ENCODE peak calls at places on chromosomes 12 and 14, in four cellular contexts. One of them, this sample, is unnamed.

GRCh38 chr12:77079631-77080030 is 14.3 kb upstream of the E2F7 start:
- DNase-seq in ovary: no peak
- DNase-seq in neural crest cell: no peak
- DNase-seq in lower leg skin: no peak
- DNase-seq in this sample: no peak

GRCh38 chr14:20436363-20436755 is 393 bp upstream of the KLHL33 start:
- DNase-seq in lower leg skin: no peak
- DNase-seq in neural crest cell: no peak
- DNase-seq in ovary: no peak
- DNase-seq in this sample: no peak

GRCh38 chr12:117926391-117926899 is 42.3 kb downstream of the KSR2 start:
- DNase-seq in neural crest cell: no peak
- DNase-seq in ovary: no peak
- DNase-seq in lower leg skin: no peak
- DNase-seq in this sample: no peak

GRCh38 chr14:59186316-59186715 is 2.2 kb upstream of the DAAM1 start:
- DNase-seq in ovary: no peak
- DNase-seq in lower leg skin: no peak
- DNase-seq in neural crest cell: no peak
- DNase-seq in this sample: no peak

GRCh38 chr12:6104027-6104426 is 20.4 kb downstream of the VWF start:
- DNase-seq in ovary: no peak
- DNase-seq in neural crest cell: no peak
- DNase-seq in lower leg skin: no peak
- DNase-seq in this sample: no peak

GRCh38 chr12:2639020-2639298 is 155.8 kb upstream of the FKBP4 start:
- DNase-seq in ovary: no peak
- DNase-seq in lower leg skin: no peak
- DNase-seq in neural crest cell: no peak
- DNase-seq in this sample: no peak

GRCh38 chr12:130139541-130139940 is 22.7 kb upstream of the FZD10 start:
- DNase-seq in ovary: no peak
- DNase-seq in lower leg skin: no peak
- DNase-seq in neural crest cell: no peak
- DNase-seq in this sample: no peak

GRCh38 chr14:38662781-38663180 is 406.9 kb upstream of the CLEC14A start:
- DNase-seq in neural crest cell: no peak
- DNase-seq in lower leg skin: no peak
- DNase-seq in ovary: no peak
- DNase-seq in this sample: no peak

GRCh38 chr14:74614508-74615495 is 2.8 kb upstream of the LTBP2 start:
- DNase-seq in lower leg skin: no peak
- DNase-seq in ovary: no peak
- DNase-seq in neural crest cell: no peak
- DNase-seq in this sample: no peak

GRCh38 chr12:44299524-44299923 is 463.6 kb downstream of the TMEM117 start:
- DNase-seq in ovary: no peak
- DNase-seq in neural crest cell: no peak
- DNase-seq in lower leg skin: no peak
- DNase-seq in this sample: no peak

GRCh38 chr14:98138666-98139065 is 1133.3 kb downstream of the BCL11B start:
- DNase-seq in ovary: no peak
- DNase-seq in neural crest cell: peak
- DNase-seq in lower leg skin: peak
- DNase-seq in this sample: no peak

GRCh38 chr14:105891631-105892452 is 365.5 kb downstream of the TMEM121 start:
- DNase-seq in ovary: peak
- DNase-seq in lower leg skin: no peak
- DNase-seq in neural crest cell: no peak
- DNase-seq in this sample: peak

GRCh38 chr12:120078868-120079267 is 37.7 kb downstream of the RAB35 start:
- DNase-seq in lower leg skin: no peak
- DNase-seq in neural crest cell: no peak
- DNase-seq in ovary: no peak
- DNase-seq in this sample: no peak

GRCh38 chr14:86936556-86936955 is 1056.4 kb downstream of the GALC start:
- DNase-seq in lower leg skin: no peak
- DNase-seq in neural crest cell: no peak
- DNase-seq in ovary: no peak
- DNase-seq in this sample: no peak

GRCh38 chr14:96164861-96165490 is 39.7 kb upstream of the BDKRB2 start:
- DNase-seq in lower leg skin: no peak
- DNase-seq in ovary: no peak
- DNase-seq in neural crest cell: no peak
- DNase-seq in this sample: no peak

GRCh38 chr12:28507055-28507454 is 316.8 kb downstream of the CCDC91 start:
- DNase-seq in ovary: no peak
- DNase-seq in lower leg skin: no peak
- DNase-seq in neural crest cell: no peak
- DNase-seq in this sample: no peak

GRCh38 chr14:51004801-51005526 is 60.7 kb upstream of the PYGL start:
- DNase-seq in neural crest cell: no peak
- DNase-seq in lower leg skin: no peak
- DNase-seq in ovary: no peak
- DNase-seq in this sample: no peak

GRCh38 chr12:42213023-42213422 is 25.0 kb downstream of the YAF2 start:
- DNase-seq in neural crest cell: no peak
- DNase-seq in lower leg skin: no peak
- DNase-seq in ovary: no peak
- DNase-seq in this sample: no peak

GRCh38 chr12:6606331-6607131 is 648 bp downstream of the CHD4 start:
- DNase-seq in lower leg skin: peak
- DNase-seq in ovary: peak
- DNase-seq in neural crest cell: peak
- DNase-seq in this sample: peak

GRCh38 chr12:51951843-51952722 is 584 bp downstream of the ACVR1B start:
- DNase-seq in ovary: peak
- DNase-seq in lower leg skin: peak
- DNase-seq in neural crest cell: peak
- DNase-seq in this sample: peak

GRCh38 chr14:88321692-88322504 is 1.2 kb downstream of the KCNK10 start:
- DNase-seq in neural crest cell: no peak
- DNase-seq in ovary: no peak
- DNase-seq in lower leg skin: no peak
- DNase-seq in this sample: no peak

GRCh38 chr12:130074661-130075406 is 87.4 kb upstream of the FZD10 start:
- DNase-seq in ovary: no peak
- DNase-seq in neural crest cell: no peak
- DNase-seq in lower leg skin: no peak
- DNase-seq in this sample: no peak

GRCh38 chr12:118034429-118035193 is 18.1 kb downstream of the RFC5 start:
- DNase-seq in ovary: no peak
- DNase-seq in neural crest cell: no peak
- DNase-seq in lower leg skin: no peak
- DNase-seq in this sample: no peak

GRCh38 chr12:120999191-121000120 is 16.8 kb downstream of the C12orf43 start:
- DNase-seq in lower leg skin: no peak
- DNase-seq in neural crest cell: no peak
- DNase-seq in ovary: no peak
- DNase-seq in this sample: no peak

GRCh38 chr12:74412607-74413230 is 124.9 kb upstream of the ATXN7L3B start:
- DNase-seq in ovary: no peak
- DNase-seq in neural crest cell: no peak
- DNase-seq in lower leg skin: no peak
- DNase-seq in this sample: no peak

GRCh38 chr14:76293923-76294322 is 82.0 kb upstream of the ESRRB start:
- DNase-seq in neural crest cell: no peak
- DNase-seq in ovary: no peak
- DNase-seq in lower leg skin: no peak
- DNase-seq in this sample: no peak

GRCh38 chr14:34722723-34723545 is 8.5 kb upstream of the CFL2 start:
- DNase-seq in lower leg skin: peak
- DNase-seq in ovary: peak
- DNase-seq in neural crest cell: peak
- DNase-seq in this sample: no peak

GRCh38 chr14:73944432-73945158 is 5.3 kb downstream of the FAM161B start:
- DNase-seq in ovary: no peak
- DNase-seq in lower leg skin: no peak
- DNase-seq in neural crest cell: no peak
- DNase-seq in this sample: no peak

GRCh38 chr14:59632381-59632780 is 55.8 kb upstream of the CCDC175 start:
- DNase-seq in neural crest cell: peak
- DNase-seq in lower leg skin: no peak
- DNase-seq in ovary: no peak
- DNase-seq in this sample: no peak

GRCh38 chr14:59187802-59188460 is 536 bp upstream of the DAAM1 start:
- DNase-seq in neural crest cell: peak
- DNase-seq in ovary: no peak
- DNase-seq in lower leg skin: no peak
- DNase-seq in this sample: peak

GRCh38 chr12:68038650-68039049 is 49.4 kb downstream of the IFNG-AS1 start:
- DNase-seq in lower leg skin: no peak
- DNase-seq in neural crest cell: no peak
- DNase-seq in ovary: no peak
- DNase-seq in this sample: no peak

GRCh38 chr12:68915055-68915454 is 17.9 kb downstream of the CPM start:
- DNase-seq in lower leg skin: no peak
- DNase-seq in ovary: no peak
- DNase-seq in neural crest cell: no peak
- DNase-seq in this sample: no peak

GRCh38 chr14:33435911-33436310 is 497.2 kb downstream of the NPAS3 start:
- DNase-seq in neural crest cell: no peak
- DNase-seq in lower leg skin: no peak
- DNase-seq in ovary: no peak
- DNase-seq in this sample: no peak

GRCh38 chr12:60834806-60835205 is 1239.0 kb downstream of the SLC16A7 start:
- DNase-seq in lower leg skin: no peak
- DNase-seq in neural crest cell: no peak
- DNase-seq in ovary: no peak
- DNase-seq in this sample: no peak

GRCh38 chr12:32062841-32063240 is 43.8 kb upstream of the BICD1 start:
- DNase-seq in ovary: no peak
- DNase-seq in lower leg skin: no peak
- DNase-seq in neural crest cell: no peak
- DNase-seq in this sample: no peak

GRCh38 chr12:86613306-86613705 is 357.1 kb upstream of the MGAT4C start:
- DNase-seq in neural crest cell: no peak
- DNase-seq in ovary: no peak
- DNase-seq in lower leg skin: no peak
- DNase-seq in this sample: no peak

GRCh38 chr14:31660191-31660590 is 99.0 kb downstream of the NUBPL start:
- DNase-seq in neural crest cell: no peak
- DNase-seq in ovary: no peak
- DNase-seq in lower leg skin: no peak
- DNase-seq in this sample: no peak

GRCh38 chr14:93086441-93087055 is 29.2 kb downstream of the ITPK1 start:
- DNase-seq in lower leg skin: no peak
- DNase-seq in ovary: no peak
- DNase-seq in neural crest cell: no peak
- DNase-seq in this sample: no peak

DNA sequence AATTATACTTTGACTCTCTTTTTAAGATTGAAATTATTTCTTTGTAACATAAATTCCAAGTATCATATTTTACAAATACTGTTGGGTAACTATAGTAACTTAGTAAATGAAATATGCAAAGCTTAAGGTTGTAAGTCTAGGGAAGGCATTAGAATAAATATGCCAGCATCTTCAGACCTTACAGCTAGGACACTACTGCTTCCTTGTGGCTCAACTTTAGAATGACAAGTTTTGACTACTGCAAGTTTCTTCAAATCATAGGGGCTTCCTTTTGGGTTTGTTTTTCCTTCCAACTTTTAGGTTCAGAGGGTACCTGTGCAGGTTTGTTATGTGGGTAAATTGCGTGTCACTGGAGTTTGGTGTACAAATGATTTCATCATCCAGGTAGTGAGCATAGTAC is 17.7 kb upstream of the ANP32D start:
- DNase-seq in lower leg skin: no peak
- DNase-seq in ovary: no peak
- DNase-seq in neural crest cell: no peak
- DNase-seq in this sample: no peak
- TF ChIP-seq CTCF in lower leg skin: no peak
- TF ChIP-seq CTCF in ovary: peak
- TF ChIP-seq CTCF in neural crest cell: peak
- TF ChIP-seq CTCF in this sample: no peak

GRCh38 chr14:71320734-71321555 is 413.7 kb downstream of the PCNX1 start:
- DNase-seq in neural crest cell: peak
- DNase-seq in lower leg skin: peak
- DNase-seq in ovary: peak
- DNase-seq in this sample: peak
- TF ChIP-seq CTCF in neural crest cell: no peak
- TF ChIP-seq CTCF in lower leg skin: no peak
- TF ChIP-seq CTCF in ovary: no peak
- TF ChIP-seq CTCF in this sample: no peak

DNA sequence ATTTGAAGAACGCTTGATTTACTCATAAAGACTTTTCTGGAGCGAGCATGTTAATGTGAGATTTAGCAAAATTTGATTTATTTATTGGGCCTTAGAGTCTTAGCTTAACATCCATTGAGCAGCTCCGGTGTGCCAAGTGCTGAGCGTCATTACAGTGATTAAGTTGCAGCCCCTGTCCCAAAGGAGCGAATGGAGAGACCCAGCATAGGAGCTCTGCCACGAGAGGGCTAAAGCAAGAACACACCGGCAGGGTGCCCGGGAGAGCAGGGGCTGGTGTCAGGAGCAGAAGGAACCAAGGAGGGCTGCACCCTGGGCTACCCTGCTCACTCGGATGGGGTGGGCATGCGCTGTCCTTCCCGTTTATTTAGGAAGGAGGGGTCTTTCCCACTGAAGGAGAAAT is 50.6 kb downstream of the PPP2R5C start:
- DNase-seq in lower leg skin: no peak
- DNase-seq in ovary: no peak
- DNase-seq in neural crest cell: no peak
- DNase-seq in this sample: no peak
- TF ChIP-seq CTCF in lower leg skin: no peak
- TF ChIP-seq CTCF in ovary: no peak
- TF ChIP-seq CTCF in neural crest cell: no peak
- TF ChIP-seq CTCF in this sample: no peak

GRCh38 chr12:104958009-104958945 is at the start of gene SLC41A2:
- DNase-seq in ovary: peak
- DNase-seq in neural crest cell: peak
- DNase-seq in lower leg skin: peak
- DNase-seq in this sample: peak
- TF ChIP-seq CTCF in ovary: peak
- TF ChIP-seq CTCF in neural crest cell: peak
- TF ChIP-seq CTCF in lower leg skin: no peak
- TF ChIP-seq CTCF in this sample: peak

DNA sequence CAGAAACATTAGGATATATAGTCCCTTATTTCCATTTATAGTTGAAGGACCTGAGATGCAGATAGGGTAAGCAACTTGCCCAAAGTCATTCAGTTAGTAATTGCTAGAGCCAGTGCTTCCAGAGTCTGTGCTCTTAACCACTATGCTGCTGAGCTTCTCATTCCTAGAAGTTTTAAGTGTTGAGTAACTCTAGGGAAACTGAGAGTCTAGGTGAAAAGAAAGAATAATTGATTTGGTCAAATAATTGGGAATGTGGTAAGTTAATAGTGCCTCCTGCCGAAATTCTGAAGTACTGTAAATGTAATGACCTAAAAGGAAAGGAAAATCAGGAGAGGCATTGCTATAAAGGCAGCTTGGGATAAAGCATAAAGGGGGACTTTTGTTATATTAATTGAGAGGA is 14.1 kb downstream of the PYROXD1 start:
- DNase-seq in lower leg skin: no peak
- DNase-seq in ovary: no peak
- DNase-seq in neural crest cell: no peak
- DNase-seq in this sample: no peak
- TF ChIP-seq CTCF in lower leg skin: no peak
- TF ChIP-seq CTCF in ovary: no peak
- TF ChIP-seq CTCF in neural crest cell: peak
- TF ChIP-seq CTCF in this sample: no peak

GRCh38 chr14:30283822-30284446 is 275.0 kb upstream of the G2E3 start:
- DNase-seq in ovary: no peak
- DNase-seq in neural crest cell: peak
- DNase-seq in lower leg skin: no peak
- DNase-seq in this sample: no peak
- TF ChIP-seq CTCF in ovary: no peak
- TF ChIP-seq CTCF in neural crest cell: peak
- TF ChIP-seq CTCF in lower leg skin: no peak
- TF ChIP-seq CTCF in this sample: no peak

This sample was measured in mesothelial cell of epicardium.